ENCODE peak calls at places on chromosome 10, in four cellular contexts. X, R, I and W are unnamed samples.

GRCh38 chr10:71974489-71975011 is 10.4 kb downstream of the CHST3 start:
- DNase-seq in R (peak), I (peak), X (peak), W (peak)

GRCh38 chr10:72691470-72692056 is 380 bp upstream of the MCU start:
- DNase-seq in I (no peak), X (no peak), R (no peak), W (no peak)

GRCh38 chr10:91901784-91902677 is 7.3 kb downstream of the FGFBP3 start:
- DNase-seq in I (peak), X (peak), R (peak), W (no peak)

GRCh38 chr10:69750011-69750373 is 51.7 kb upstream of the COL13A1 start:
- DNase-seq in X (no peak), R (no peak), I (no peak), W (no peak)

GRCh38 chr10:49615213-49615612 is 1.4 kb downstream of the CHAT start:
- DNase-seq in R (no peak), X (no peak), I (no peak), W (no peak)

GRCh38 chr10:71726673-71727428 is 7.3 kb upstream of the C10orf105 start:
- DNase-seq in R (peak), X (no peak), I (no peak), W (no peak)

GRCh38 chr10:80154978-80155695 is 22.6 kb downstream of the PLAC9 start:
- DNase-seq in R (no peak), X (no peak), I (no peak), W (no peak)

GRCh38 chr10:130807721-130808120 is 503.8 kb downstream of the TCERG1L start:
- DNase-seq in R (no peak), I (no peak), X (no peak), W (no peak)

GRCh38 chr10:112755446-112756117 is 194.5 kb upstream of the TCF7L2 start:
- DNase-seq in I (no peak), R (no peak), X (no peak), W (no peak)

GRCh38 chr10:63841761-63842160 is 320.6 kb downstream of the REEP3 start:
- DNase-seq in X (no peak), I (no peak), R (no peak), W (no peak)

GRCh38 chr10:33535866-33536265 is 201.4 kb upstream of the NRP1 start:
- DNase-seq in R (no peak), I (no peak), X (no peak), W (no peak)

GRCh38 chr10:104054430-104054829 is 31.2 kb downstream of the COL17A1 start:
- DNase-seq in R (no peak), X (peak), I (no peak), W (no peak)

GRCh38 chr10:58753425-58753824 is 240.8 kb downstream of the BICC1 start:
- DNase-seq in X (no peak), I (no peak), R (no peak), W (no peak)

GRCh38 chr10:111593578-111593977 is 516.7 kb downstream of the ADRA2A start:
- DNase-seq in X (no peak), R (no peak), I (no peak), W (no peak)

GRCh38 chr10:3874988-3875841 is 90.2 kb upstream of the KLF6 start:
- DNase-seq in X (no peak), I (no peak), R (peak), W (no peak)

GRCh38 chr10:84783386-84783785 is 455.0 kb downstream of the CCSER2 start:
- DNase-seq in R (no peak), X (peak), I (no peak), W (no peak)

GRCh38 chr10:128337860-128338378 is 211.7 kb upstream of the MKI67 start:
- DNase-seq in I (no peak), X (no peak), R (no peak), W (no peak)

GRCh38 chr10:94459385-94459784 is 57.0 kb downstream of the TBC1D12 start:
- DNase-seq in I (no peak), R (no peak), X (no peak), W (no peak)

GRCh38 chr10:77970869-77971803 is 44.6 kb upstream of the DLG5 start:
- DNase-seq in X (peak), R (no peak), I (peak), W (peak)